ENCODE peak calls at places on chromosomes 16 and 17, in eight cellular contexts. L, E, H, I, K, W, R and X are unnamed samples.

GRCh38 chr17:64230551-64231408 is 32.3 kb downstream of the TEX2 start:
- DNase-seq in W (no peak), K (no peak), I (no peak), R (no peak), E (peak; percentile 97), L (no peak), H (no peak), X (no peak)

GRCh38 chr16:48903054-48903453 is 293.1 kb upstream of the N4BP1 start:
- DNase-seq in K (no peak), W (no peak), L (no peak), E (no peak), I (no peak), R (no peak), H (no peak), X (no peak)

GRCh38 chr17:2024572-2025219 is 438 bp downstream of the RTN4RL1 start:
- DNase-seq in R (no peak), E (no peak), I (no peak), L (no peak), W (no peak), H (no peak), K (no peak), X (no peak)

GRCh38 chr16:57387598-57388354 is 15.5 kb downstream of the CX3CL1 start:
- DNase-seq in W (no peak), K (no peak), I (no peak), L (no peak), R (no peak), E (no peak), H (no peak), X (no peak)

GRCh38 chr16:25100511-25100910 is 11.0 kb upstream of the LCMT1 start:
- DNase-seq in I (no peak), W (no peak), L (no peak), K (no peak), H (no peak), E (no peak), R (no peak), X (no peak)

GRCh38 chr17:72115789-72116520 is 4.9 kb upstream of the SOX9 start:
- DNase-seq in E (no peak), L (no peak), I (peak; percentile 63), W (no peak), K (no peak), H (no peak), R (no peak), X (no peak)

GRCh38 chr17:66713533-66714042 is 121.3 kb upstream of the CACNG5 start:
- DNase-seq in L (no peak), W (no peak), H (no peak), E (no peak), R (no peak), I (no peak), K (no peak), X (no peak)

GRCh38 chr17:41928693-41929251 is 1.6 kb upstream of the ODAD4 start:
- DNase-seq in E (no peak), K (no peak), I (peak; percentile 8), L (no peak), R (no peak), H (no peak), W (no peak), X (no peak)

GRCh38 chr17:48259710-48260291 is 152.2 kb downstream of the SNX11 start:
- DNase-seq in K (no peak), R (no peak), L (no peak), E (peak; percentile 58), H (no peak), I (no peak), W (no peak), X (no peak)

GRCh38 chr17:73719588-73720071 is 75.4 kb upstream of the SDK2 start:
- DNase-seq in R (no peak), K (peak; percentile 81), E (no peak), I (no peak), H (peak; percentile 74), W (no peak), L (no peak), X (no peak)

GRCh38 chr17:46772013-46772878 is 46.2 kb downstream of the WNT3 start:
- DNase-seq in H (peak; percentile 38), K (no peak), I (peak; percentile 83), W (no peak), E (peak; percentile 56), R (no peak), L (no peak), X (peak; percentile 67)

GRCh38 chr17:64156670-64157069 is 26.7 kb upstream of the ERN1 start:
- DNase-seq in W (no peak), I (no peak), E (no peak), H (peak; percentile 54), L (no peak), K (no peak), R (no peak), X (no peak)

GRCh38 chr16:72794319-72794718 is 253.6 kb downstream of the ZFHX3 start:
- DNase-seq in E (no peak), W (no peak), I (no peak), H (peak; percentile 56), R (peak; percentile 60), L (no peak), K (no peak), X (no peak)

GRCh38 chr17:14919049-14919545 is 346.0 kb downstream of the PMP22 start:
- DNase-seq in E (no peak), L (no peak), K (no peak), I (no peak), H (no peak), R (no peak), W (no peak), X (no peak)

GRCh38 chr16:2468142-2468724 is 2.9 kb upstream of the NTN3 start:
- DNase-seq in E (peak; percentile 59), R (no peak), K (no peak), H (no peak), I (no peak), W (no peak), L (no peak), X (peak; percentile 19)

GRCh38 chr17:44070455-44071197 is at the start of gene G6PC3:
- DNase-seq in E (peak; percentile 99), I (peak; percentile 98), W (peak; percentile 96), L (peak; percentile 80), R (peak; percentile 97), K (peak; percentile 97), H (peak; percentile 98), X (peak; percentile 94)

DNA sequence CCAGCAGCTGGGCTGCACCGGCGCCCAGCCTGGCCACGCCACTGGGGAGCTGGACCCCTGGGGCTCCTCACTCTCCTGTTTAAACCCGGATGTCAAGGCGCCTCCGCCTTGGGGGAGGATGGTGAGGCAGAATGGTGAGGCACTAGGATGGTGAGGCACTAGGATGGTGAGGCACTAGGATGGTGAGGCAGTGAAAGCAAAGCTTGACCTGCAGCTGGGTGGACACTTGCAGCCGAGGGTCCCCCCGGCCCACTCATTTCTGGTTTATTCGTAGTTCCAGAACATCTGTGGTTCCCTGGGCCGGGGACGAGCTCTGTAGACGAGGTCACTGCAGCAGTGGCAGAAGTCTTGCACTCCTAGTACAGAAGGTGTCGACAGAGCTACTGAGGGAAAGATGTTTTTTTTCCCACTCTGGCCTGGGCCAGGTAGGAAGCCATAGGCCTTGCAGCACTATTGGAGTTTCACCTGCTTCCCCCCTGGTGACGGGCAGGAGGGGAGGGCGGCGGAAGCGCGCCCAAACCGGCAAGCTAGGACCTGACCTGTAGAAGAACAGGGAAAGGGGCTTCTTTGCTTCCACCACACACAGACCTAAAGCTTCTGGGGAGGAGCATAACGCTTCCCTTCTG is 1.1 kb upstream of the HNF1B start:
- DNase-seq in H (no peak), L (no peak), W (no peak), I (no peak), E (no peak), R (no peak), K (no peak), X (no peak)
- H3K27me3 ChIP-seq in H (peaks cover 54% of the 10 kb centered on the region), L (peaks cover 28% of the 10 kb centered on the region), W (peaks cover 30% of the 10 kb centered on the region), I (peaks cover 53% of the 10 kb centered on the region), E (peaks cover 74% of the 10 kb centered on the region), R (peaks cover 82% of the 10 kb centered on the region), K (peaks cover 85% of the 10 kb centered on the region), X (no peaks in the 10 kb centered on the region)

GRCh38 chr16:81696136-81696958 is 82.7 kb upstream of the PLCG2 start:
- DNase-seq in I (peak; percentile 70), H (no peak), R (no peak), K (no peak), E (no peak), L (no peak), W (no peak), X (peak; percentile 8)

GRCh38 chr16:81699596-81699995 is 79.5 kb upstream of the PLCG2 start:
- DNase-seq in I (peak; percentile 52), W (no peak), L (no peak), E (no peak), H (peak; percentile 13), R (no peak), K (no peak), X (no peak)

GRCh38 chr16:81696959-81697293 is 82.2 kb upstream of the PLCG2 start:
- DNase-seq in I (peak; percentile 2), E (no peak), H (no peak), W (no peak), K (no peak), R (no peak), L (no peak), X (no peak)

GRCh38 chr16:81697321-81697885 is 81.7 kb upstream of the PLCG2 start:
- DNase-seq in I (peak; percentile 85), E (peak; percentile 60), L (no peak), H (no peak), K (no peak), R (no peak), W (peak; percentile 40), X (peak; percentile 61)

GRCh38 chr16:81697886-81698635 is 81.0 kb upstream of the PLCG2 start:
- DNase-seq in R (no peak), L (no peak), W (no peak), K (no peak), H (peak; percentile 27), I (peak; percentile 61), E (no peak), X (no peak)
- H3K27ac ChIP-seq in R (peak overlapping the region; percentile 85), L (no peak overlapping the region), W (peak overlapping the region; percentile 57), K (peak overlapping the region; percentile 35), H (no peak overlapping the region), I (no peak overlapping the region), E (no peak overlapping the region), X (no peak overlapping the region)

GRCh38 chr17:82948081-82948511 is 108.3 kb upstream of the ZNF750 start:
- DNase-seq in W (no peak), H (no peak), E (no peak), K (peak; percentile 59), R (no peak), L (no peak), I (peak; percentile 69), X (peak; percentile 28)

GRCh38 chr17:82947051-82947991 is 107.5 kb upstream of the ZNF750 start:
- DNase-seq in K (peak; percentile 47), I (no peak), E (no peak), H (no peak), R (no peak), L (no peak), W (no peak), X (no peak)

GRCh38 chr17:82943751-82944150 is 103.9 kb upstream of the ZNF750 start:
- DNase-seq in H (no peak), K (peak; percentile 45), I (peak; percentile 36), W (no peak), L (no peak), R (no peak), E (no peak), X (no peak)

GRCh38 chr17:82944990-82945389 is 105.2 kb upstream of the ZNF750 start:
- DNase-seq in R (no peak), I (no peak), W (no peak), L (no peak), K (no peak), H (no peak), E (no peak), X (no peak)

GRCh38 chr17:82946081-82946480 is 106.3 kb upstream of the ZNF750 start:
- DNase-seq in R (no peak), H (no peak), E (no peak), W (no peak), K (no peak), I (no peak), L (no peak), X (no peak)
- H3K9me3 ChIP-seq in R (no peaks in the 10 kb centered on the region), H (no peaks in the 10 kb centered on the region), E (no peaks in the 10 kb centered on the region), W (no peaks in the 10 kb centered on the region), K (peaks cover 38% of the 10 kb centered on the region), I (peaks cover 26% of the 10 kb centered on the region), L (peaks cover 28% of the 10 kb centered on the region), X (no peaks in the 10 kb centered on the region)

GRCh38 chr17:9941305-9941704 is 36.2 kb upstream of the RCVRN start:
- DNase-seq in W (no peak), E (no peak), R (no peak), K (no peak), I (no peak), L (no peak), H (no peak), X (no peak)
- H3K27me3 ChIP-seq in W (no peaks in the 10 kb centered on the region), E (no peaks in the 10 kb centered on the region), R (no peaks in the 10 kb centered on the region), K (no peaks in the 10 kb centered on the region), I (no peaks in the 10 kb centered on the region), L (no peaks in the 10 kb centered on the region), H (no peaks in the 10 kb centered on the region), X (no peaks in the 10 kb centered on the region)